ENCODE peak calls at places on chromosomes 4 and X, in nine cellular contexts. One of them, this sample, is unnamed.

GRCh38 chr4:144894525-144894924 is 203.5 kb downstream of the ANAPC10 start:
- DNase-seq in GM06990: no peak
- DNase-seq in left ventricle myocardium inferior: no peak
- DNase-seq in nephron progenitor cell: no peak
- DNase-seq in psoas muscle: peak; percentile 42
- DNase-seq in tibial artery: peak; percentile 74
- DNase-seq in CD8-positive, alpha-beta T cell: no peak
- DNase-seq in heart left ventricle: peak; percentile 38
- DNase-seq in uterus: no peak
- DNase-seq in this sample: no peak

GRCh38 chr4:148166132-148166531 is 276.1 kb downstream of the NR3C2 start:
- DNase-seq in GM06990: no peak
- DNase-seq in left ventricle myocardium inferior: no peak
- DNase-seq in nephron progenitor cell: no peak
- DNase-seq in psoas muscle: no peak
- DNase-seq in tibial artery: no peak
- DNase-seq in CD8-positive, alpha-beta T cell: no peak
- DNase-seq in heart left ventricle: no peak
- DNase-seq in uterus: no peak
- DNase-seq in this sample: no peak

GRCh38 chrX:65596270-65596669 is 61.7 kb upstream of the LAS1L start:
- DNase-seq in GM06990: no peak
- DNase-seq in left ventricle myocardium inferior: no peak
- DNase-seq in nephron progenitor cell: no peak
- DNase-seq in psoas muscle: no peak
- DNase-seq in tibial artery: peak; percentile 64
- DNase-seq in CD8-positive, alpha-beta T cell: peak; percentile 24
- DNase-seq in heart left ventricle: no peak
- DNase-seq in uterus: peak; percentile 40
- DNase-seq in this sample: no peak

GRCh38 chr4:32161382-32161781 is 1441.2 kb downstream of the PCDH7 start:
- DNase-seq in GM06990: no peak
- DNase-seq in left ventricle myocardium inferior: no peak
- DNase-seq in nephron progenitor cell: no peak
- DNase-seq in psoas muscle: no peak
- DNase-seq in tibial artery: no peak
- DNase-seq in CD8-positive, alpha-beta T cell: no peak
- DNase-seq in heart left ventricle: no peak
- DNase-seq in uterus: no peak
- DNase-seq in this sample: no peak

GRCh38 chr4:159048166-159048886 is 54.6 kb upstream of the RAPGEF2 start:
- DNase-seq in GM06990: no peak
- DNase-seq in left ventricle myocardium inferior: peak; percentile 69
- DNase-seq in nephron progenitor cell: peak; percentile 10
- DNase-seq in psoas muscle: peak; percentile 57
- DNase-seq in tibial artery: peak; percentile 69
- DNase-seq in CD8-positive, alpha-beta T cell: no peak
- DNase-seq in heart left ventricle: peak; percentile 74
- DNase-seq in uterus: peak; percentile 56
- DNase-seq in this sample: peak; percentile 36

GRCh38 chrX:19344661-19345060 is 934 bp downstream of the PDHA1 start:
- DNase-seq in GM06990: no peak
- DNase-seq in left ventricle myocardium inferior: no peak
- DNase-seq in nephron progenitor cell: no peak
- DNase-seq in psoas muscle: no peak
- DNase-seq in tibial artery: no peak
- DNase-seq in CD8-positive, alpha-beta T cell: no peak
- DNase-seq in heart left ventricle: no peak
- DNase-seq in uterus: no peak
- DNase-seq in this sample: no peak

GRCh38 chrX:118496763-118497079 is 1.1 kb downstream of the DOCK11 start:
- DNase-seq in GM06990: no peak
- DNase-seq in left ventricle myocardium inferior: no peak
- DNase-seq in nephron progenitor cell: peak; percentile 7
- DNase-seq in psoas muscle: no peak
- DNase-seq in tibial artery: no peak
- DNase-seq in CD8-positive, alpha-beta T cell: no peak
- DNase-seq in heart left ventricle: no peak
- DNase-seq in uterus: no peak
- DNase-seq in this sample: no peak

GRCh38 chr4:82694892-82695291 is 103.7 kb downstream of the SCD5 start:
- DNase-seq in GM06990: no peak
- DNase-seq in left ventricle myocardium inferior: no peak
- DNase-seq in nephron progenitor cell: no peak
- DNase-seq in psoas muscle: no peak
- DNase-seq in tibial artery: no peak
- DNase-seq in CD8-positive, alpha-beta T cell: no peak
- DNase-seq in heart left ventricle: no peak
- DNase-seq in uterus: no peak
- DNase-seq in this sample: no peak

GRCh38 chr4:123495530-123495929 is 98.9 kb downstream of the SPRY1 start:
- DNase-seq in GM06990: no peak
- DNase-seq in left ventricle myocardium inferior: no peak
- DNase-seq in nephron progenitor cell: no peak
- DNase-seq in psoas muscle: peak; percentile 21
- DNase-seq in tibial artery: no peak
- DNase-seq in CD8-positive, alpha-beta T cell: no peak
- DNase-seq in heart left ventricle: no peak
- DNase-seq in uterus: no peak
- DNase-seq in this sample: no peak

GRCh38 chr4:148120216-148120615 is 322.0 kb downstream of the NR3C2 start:
- DNase-seq in GM06990: no peak
- DNase-seq in left ventricle myocardium inferior: no peak
- DNase-seq in nephron progenitor cell: no peak
- DNase-seq in psoas muscle: no peak
- DNase-seq in tibial artery: no peak
- DNase-seq in CD8-positive, alpha-beta T cell: no peak
- DNase-seq in heart left ventricle: no peak
- DNase-seq in uterus: no peak
- DNase-seq in this sample: no peak

GRCh38 chr4:25826074-25826752 is 36.6 kb downstream of the SEL1L3 start:
- DNase-seq in GM06990: no peak
- DNase-seq in left ventricle myocardium inferior: no peak
- DNase-seq in nephron progenitor cell: no peak
- DNase-seq in psoas muscle: no peak
- DNase-seq in tibial artery: no peak
- DNase-seq in CD8-positive, alpha-beta T cell: no peak
- DNase-seq in heart left ventricle: no peak
- DNase-seq in uterus: no peak
- DNase-seq in this sample: no peak

GRCh38 chrX:12673487-12673886 is 117.7 kb upstream of the PRPS2 start:
- DNase-seq in GM06990: no peak
- DNase-seq in left ventricle myocardium inferior: no peak
- DNase-seq in nephron progenitor cell: no peak
- DNase-seq in psoas muscle: no peak
- DNase-seq in tibial artery: no peak
- DNase-seq in CD8-positive, alpha-beta T cell: no peak
- DNase-seq in heart left ventricle: no peak
- DNase-seq in uterus: no peak
- DNase-seq in this sample: no peak

DNA sequence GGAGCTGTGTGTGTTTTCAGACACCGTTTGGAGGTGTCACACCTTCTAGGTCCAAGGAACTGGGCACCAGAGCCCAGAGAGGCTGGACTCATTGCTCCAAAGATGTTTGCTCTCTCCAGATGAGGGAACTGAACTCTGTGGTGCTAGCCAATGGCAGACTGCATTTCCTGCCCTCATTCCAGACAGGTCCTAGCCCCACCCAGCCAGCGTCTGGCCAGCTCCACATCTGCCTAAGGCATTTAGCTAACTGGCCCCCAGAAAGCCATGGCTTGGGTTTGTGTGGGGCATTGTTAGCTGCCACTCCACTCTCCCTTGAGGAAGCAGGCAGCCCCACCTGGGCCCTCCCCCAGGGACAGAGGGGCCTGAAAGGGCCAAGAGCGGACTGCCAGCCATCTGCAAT is 11.4 kb downstream of the FGD1 start:
- DNase-seq in GM06990: no peak
- DNase-seq in left ventricle myocardium inferior: peak; percentile 30
- DNase-seq in nephron progenitor cell: no peak
- DNase-seq in psoas muscle: peak; percentile 21
- DNase-seq in tibial artery: no peak
- DNase-seq in CD8-positive, alpha-beta T cell: no peak
- DNase-seq in heart left ventricle: peak; percentile 52
- DNase-seq in uterus: no peak
- DNase-seq in this sample: no peak
- TF ChIP-seq CTCF in GM06990: no peak
- TF ChIP-seq CTCF in left ventricle myocardium inferior: no peak
- TF ChIP-seq CTCF in nephron progenitor cell: no peak
- TF ChIP-seq CTCF in psoas muscle: no peak
- TF ChIP-seq CTCF in tibial artery: no peak
- TF ChIP-seq CTCF in CD8-positive, alpha-beta T cell: no peak
- TF ChIP-seq CTCF in heart left ventricle: no peak
- TF ChIP-seq CTCF in uterus: no peak
- TF ChIP-seq CTCF in this sample: no peak

DNA sequence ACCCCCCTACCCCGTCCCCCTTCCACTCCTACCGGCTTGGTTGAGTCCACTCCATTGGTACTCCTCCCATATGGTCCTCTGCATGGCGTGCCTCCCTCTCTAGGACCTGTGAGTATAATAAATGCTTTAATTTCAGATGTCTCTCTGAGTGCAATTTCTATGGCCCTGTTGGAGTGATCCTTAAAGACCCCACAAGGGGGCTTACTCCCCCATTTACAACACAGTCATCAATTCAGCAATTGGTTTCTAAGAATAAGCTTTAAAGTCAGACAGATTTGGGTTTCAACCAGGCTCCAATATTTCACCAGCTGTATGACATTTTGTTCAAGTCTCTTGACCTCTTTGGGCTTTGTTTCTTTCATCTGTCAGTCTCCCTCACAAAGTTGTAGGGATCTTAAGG is 38.7 kb downstream of the TFDP3 start:
- DNase-seq in GM06990: no peak
- DNase-seq in left ventricle myocardium inferior: no peak
- DNase-seq in nephron progenitor cell: no peak
- DNase-seq in psoas muscle: no peak
- DNase-seq in tibial artery: no peak
- DNase-seq in CD8-positive, alpha-beta T cell: no peak
- DNase-seq in heart left ventricle: no peak
- DNase-seq in uterus: no peak
- DNase-seq in this sample: no peak
- TF ChIP-seq CTCF in GM06990: no peak
- TF ChIP-seq CTCF in left ventricle myocardium inferior: no peak
- TF ChIP-seq CTCF in nephron progenitor cell: peak; percentile 10
- TF ChIP-seq CTCF in psoas muscle: no peak
- TF ChIP-seq CTCF in tibial artery: no peak
- TF ChIP-seq CTCF in CD8-positive, alpha-beta T cell: no peak
- TF ChIP-seq CTCF in heart left ventricle: no peak
- TF ChIP-seq CTCF in uterus: no peak
- TF ChIP-seq CTCF in this sample: peak; percentile 37

DNA sequence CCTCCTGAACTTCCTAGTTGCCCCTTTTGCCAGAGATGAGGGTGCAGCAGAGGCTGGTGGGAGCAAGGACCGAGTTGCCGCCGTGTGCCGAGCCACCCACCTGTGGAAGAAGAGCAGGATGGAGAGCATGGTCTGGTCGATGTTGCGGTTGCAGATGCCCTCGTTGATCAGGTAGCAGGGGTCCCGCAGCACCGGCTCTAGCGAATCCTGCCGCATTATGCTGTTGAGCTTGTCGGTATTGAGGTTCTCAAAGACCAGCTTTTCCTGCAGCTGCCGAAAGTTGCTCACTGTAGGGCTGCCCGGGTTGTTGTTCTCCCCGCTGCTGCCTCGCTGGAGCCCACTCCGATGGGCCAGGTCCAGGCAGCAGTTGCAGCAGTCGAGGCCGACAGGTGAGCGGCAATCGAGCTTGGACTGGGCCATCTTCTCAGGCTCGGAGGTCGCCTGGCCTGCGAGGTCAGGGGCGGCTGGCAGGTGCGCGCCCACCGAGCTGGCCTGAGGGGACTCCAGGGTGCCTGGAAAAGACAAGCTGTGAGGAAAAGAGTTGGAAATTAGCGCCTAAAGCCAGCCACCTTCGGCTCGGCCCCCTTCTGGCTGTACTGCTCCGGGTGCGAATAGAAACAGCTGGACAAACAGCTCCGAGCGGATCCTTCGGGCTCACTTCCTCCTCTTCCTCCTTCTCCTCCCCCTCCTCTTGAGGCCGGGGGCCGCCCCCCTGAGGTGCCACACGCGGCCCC is 420 bp downstream of the TSC22D3 start:
- DNase-seq in GM06990: no peak
- DNase-seq in left ventricle myocardium inferior: no peak
- DNase-seq in nephron progenitor cell: no peak
- DNase-seq in psoas muscle: no peak
- DNase-seq in tibial artery: no peak
- DNase-seq in CD8-positive, alpha-beta T cell: no peak
- DNase-seq in heart left ventricle: no peak
- DNase-seq in uterus: no peak
- DNase-seq in this sample: no peak
- TF ChIP-seq CTCF in GM06990: no peak
- TF ChIP-seq CTCF in left ventricle myocardium inferior: no peak
- TF ChIP-seq CTCF in nephron progenitor cell: no peak
- TF ChIP-seq CTCF in psoas muscle: no peak
- TF ChIP-seq CTCF in tibial artery: no peak
- TF ChIP-seq CTCF in CD8-positive, alpha-beta T cell: no peak
- TF ChIP-seq CTCF in heart left ventricle: no peak
- TF ChIP-seq CTCF in uterus: no peak
- TF ChIP-seq CTCF in this sample: no peak

DNA sequence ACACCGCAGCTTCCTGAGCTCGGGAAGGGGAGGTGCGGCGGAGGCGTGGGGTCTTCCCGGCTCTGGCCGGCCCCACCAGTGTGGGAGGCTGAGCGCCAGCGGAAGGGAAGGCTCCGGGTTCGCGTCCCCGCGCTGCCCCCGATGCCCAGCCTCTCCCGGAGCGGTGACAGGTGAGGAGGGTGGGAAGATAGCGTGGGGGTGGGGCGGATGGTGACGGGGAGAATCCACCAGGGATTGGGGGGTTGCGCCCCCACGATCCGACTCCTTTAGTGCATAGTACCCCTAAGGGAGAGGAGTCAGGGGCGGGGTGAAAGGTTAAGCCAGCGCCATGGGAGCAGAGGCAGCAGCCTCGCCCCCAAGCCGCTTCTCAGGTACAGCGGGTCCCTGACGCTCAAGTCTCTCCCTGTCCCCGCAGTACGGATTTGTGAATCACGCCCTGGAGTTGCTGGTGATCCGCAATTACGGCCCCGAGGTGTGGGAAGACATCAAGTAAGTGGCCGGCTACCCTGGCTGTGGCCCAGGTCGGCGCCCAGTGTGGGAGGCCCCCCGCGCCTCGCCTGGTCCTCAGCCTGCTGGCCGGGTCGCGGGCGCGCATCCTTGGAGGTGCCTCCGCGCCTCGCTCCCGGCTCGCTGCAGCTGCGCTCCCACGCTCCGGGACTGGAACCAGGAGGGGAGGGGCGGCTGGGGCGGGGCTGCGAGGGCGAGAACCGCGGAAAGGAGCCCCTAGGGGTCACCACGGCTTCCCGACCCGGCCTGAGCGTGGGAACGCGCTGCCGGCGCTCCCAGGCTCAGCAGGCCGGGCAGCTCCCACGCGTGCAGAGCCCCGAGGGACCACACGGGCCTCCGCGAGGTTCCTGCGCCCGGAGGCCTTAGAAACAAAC is 791 bp downstream of the GUCY1B1 start:
- DNase-seq in GM06990: peak; percentile 69
- DNase-seq in left ventricle myocardium inferior: peak; percentile 86
- DNase-seq in nephron progenitor cell: peak; percentile 92
- DNase-seq in psoas muscle: peak; percentile 68
- DNase-seq in tibial artery: peak; percentile 76
- DNase-seq in CD8-positive, alpha-beta T cell: no peak
- DNase-seq in heart left ventricle: peak; percentile 86
- DNase-seq in uterus: peak; percentile 66
- DNase-seq in this sample: peak; percentile 44
- TF ChIP-seq CTCF in GM06990: no peak
- TF ChIP-seq CTCF in left ventricle myocardium inferior: peak; percentile 46
- TF ChIP-seq CTCF in nephron progenitor cell: no peak
- TF ChIP-seq CTCF in psoas muscle: no peak
- TF ChIP-seq CTCF in tibial artery: peak; percentile 5
- TF ChIP-seq CTCF in CD8-positive, alpha-beta T cell: no peak
- TF ChIP-seq CTCF in heart left ventricle: peak; percentile 32
- TF ChIP-seq CTCF in uterus: peak; percentile 9
- TF ChIP-seq CTCF in this sample: peak; percentile 28

This sample was measured in progenitor cell of endocrine pancreas.